ENCODE peak calls at places on chromosomes 3 and 15, in six cellular contexts. A is GM23248, Y is mammary epithelial cell, U is DND-41, M is neural progenitor cell, Z is OCI-LY7. X is an unnamed sample. For H3K79me2, the result is how much of the 10 kb centered on the place peaks cover.

GRCh38 chr3:164477403-164477802 is 600.9 kb downstream of the SI start:
- DNase-seq in U (no peak), A (no peak), Z (no peak), M (no peak), Y (no peak), X (no peak)

GRCh38 chr3:125032683-125033082 is 23.1 kb downstream of the HEG1 start:
- DNase-seq in M (no peak), Y (no peak), A (no peak), Z (no peak), U (no peak), X (no peak)

GRCh38 chr3:122975924-122976293 is 51.7 kb downstream of the SEMA5B start:
- DNase-seq in A (no peak), M (no peak), Y (no peak), U (peak), Z (peak), X (no peak)

GRCh38 chr3:58021072-58021959 is 13.1 kb downstream of the FLNB start:
- DNase-seq in A (no peak), Z (no peak), Y (peak), M (no peak), U (no peak), X (no peak)

GRCh38 chr15:48414015-48414414 is 82.8 kb downstream of the DUT start:
- DNase-seq in Y (no peak), Z (no peak), A (peak), M (no peak), U (no peak), X (no peak)

GRCh38 chr3:126180477-126181397 is at the start of gene ALDH1L1:
- DNase-seq in M (peak), Z (no peak), A (peak), Y (peak), U (no peak), X (no peak)

GRCh38 chr15:89512631-89513030 is 16.2 kb upstream of the RHCG start:
- DNase-seq in A (no peak), Y (no peak), M (no peak), U (no peak), Z (no peak), X (no peak)

GRCh38 chr3:156721687-156722086 is 47.3 kb downstream of the TIPARP start:
- DNase-seq in A (no peak), Y (no peak), Z (no peak), M (no peak), U (no peak), X (no peak)

GRCh38 chr3:109852283-109852682 is 514.9 kb upstream of the DPPA4 start:
- DNase-seq in Y (no peak), U (no peak), A (no peak), M (no peak), Z (no peak), X (peak)

GRCh38 chr3:134796313-134797079 is 1.4 kb downstream of the EPHB1 start:
- DNase-seq in U (no peak), A (peak), Y (peak), M (peak), Z (no peak), X (no peak)

GRCh38 chr3:192042116-192042515 is 581.2 kb downstream of the PYDC2 start:
- DNase-seq in U (no peak), A (no peak), Y (no peak), M (no peak), Z (peak), X (peak)

GRCh38 chr3:188727052-188727451 is 444.7 kb upstream of the TPRG1 start:
- DNase-seq in Y (no peak), A (no peak), U (no peak), Z (no peak), M (no peak), X (no peak)

GRCh38 chr3:86774082-86774691 is 216.8 kb downstream of the VGLL3 start:
- DNase-seq in Z (peak), M (peak), A (peak), Y (peak), U (no peak), X (peak)

GRCh38 chr3:115785782-115786181 is 162.5 kb downstream of the GAP43 start:
- DNase-seq in A (peak), U (no peak), Y (no peak), M (no peak), Z (no peak), X (no peak)

GRCh38 chr3:115790759-115791158 is 167.4 kb downstream of the GAP43 start:
- DNase-seq in Y (peak), A (peak), Z (no peak), U (no peak), M (no peak), X (no peak)

GRCh38 chr3:115789480-115789879 is 166.2 kb downstream of the GAP43 start:
- DNase-seq in M (no peak), Z (no peak), Y (no peak), U (no peak), A (no peak), X (no peak)

GRCh38 chr3:115787818-115788217 is 164.5 kb downstream of the GAP43 start:
- DNase-seq in M (no peak), Z (no peak), U (no peak), A (no peak), Y (no peak), X (no peak)

GRCh38 chr3:115788921-115789470 is 165.7 kb downstream of the GAP43 start:
- DNase-seq in Y (peak), A (peak), Z (no peak), U (no peak), M (no peak), X (no peak)
- H2AFZ ChIP-seq in Y (peak), A (no peak), Z (no peak), U (no peak), M (no peak), X (no peak)

DNA sequence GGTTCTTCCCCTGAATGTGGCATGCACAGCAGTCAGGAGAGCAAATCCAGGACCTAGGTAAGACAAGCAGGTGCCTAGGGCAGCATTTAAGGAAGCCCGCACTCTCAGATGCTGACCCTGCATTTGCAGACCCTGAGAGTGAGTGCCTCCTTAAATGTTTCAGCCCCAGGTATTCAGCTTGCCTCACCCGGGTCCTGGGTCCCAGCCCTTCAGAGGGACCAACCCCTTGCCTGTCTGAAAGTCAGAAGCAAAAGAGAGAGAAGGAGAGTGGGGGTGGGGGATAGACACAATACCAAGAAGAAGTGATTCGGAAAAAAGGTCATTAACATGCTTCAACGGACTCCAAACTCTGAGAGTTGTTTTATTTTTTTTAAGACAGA is 75.0 kb downstream of the MEGF11 start:
- DNase-seq in A (no peak), U (no peak), Z (peak), M (no peak), Y (no peak), X (no peak)
- H3K4me2 ChIP-seq in A (no peak), U (no peak), Z (peak), M (peak), Y (no peak), X (no peak)

GRCh38 chr3:142117052-142117451 is 32.3 kb downstream of the TFDP2 start:
- DNase-seq in U (no peak), Y (peak), M (no peak), Z (no peak), A (no peak), X (peak)
- H3K79me2 ChIP-seq in U (half or more), Y (under half), M (under half), Z (half or more), A (under half), X (under half)

DNA sequence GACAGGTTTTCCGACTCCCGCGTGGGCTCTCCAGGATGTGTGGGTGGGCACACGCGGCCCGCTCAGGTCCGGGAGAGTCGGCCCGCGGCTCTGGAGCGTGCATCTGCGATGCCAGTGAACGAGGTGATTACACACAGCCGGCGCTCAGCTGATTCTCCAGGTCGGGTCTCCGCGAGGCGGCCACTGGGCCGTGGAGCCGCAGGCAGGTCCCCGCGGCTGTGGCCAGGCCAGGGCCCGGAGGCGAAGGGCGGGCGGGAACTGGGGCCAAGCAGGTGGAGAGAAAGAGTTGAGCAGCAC is 13.2 kb downstream of the PAK6 start:
- DNase-seq in M (no peak), Z (no peak), Y (no peak), A (no peak), U (no peak), X (no peak)
- H2AFZ ChIP-seq in M (peak), Z (no peak), Y (no peak), A (no peak), U (no peak), X (peak)

GRCh38 chr3:146154316-146154715 is 6.7 kb downstream of the PLOD2 start:
- DNase-seq in U (no peak), M (no peak), Y (no peak), A (no peak), Z (no peak), X (no peak)
- H3K4me2 ChIP-seq in U (no peak), M (no peak), Y (no peak), A (no peak), Z (no peak), X (no peak)

GRCh38 chr15:66424963-66425612 is 38.4 kb downstream of the MAP2K1 start:
- DNase-seq in A (no peak), Z (no peak), U (no peak), Y (no peak), M (no peak), X (no peak)

GRCh38 chr15:66422347-66422746 is 35.6 kb downstream of the MAP2K1 start:
- DNase-seq in A (no peak), Y (no peak), M (no peak), Z (no peak), U (no peak), X (no peak)

GRCh38 chr15:66429117-66429516 is 42.4 kb downstream of the MAP2K1 start:
- DNase-seq in M (no peak), Z (no peak), Y (no peak), A (no peak), U (no peak), X (no peak)

GRCh38 chr15:66423149-66423548 is 36.4 kb downstream of the MAP2K1 start:
- DNase-seq in A (no peak), M (no peak), Z (no peak), U (no peak), Y (no peak), X (no peak)

DNA sequence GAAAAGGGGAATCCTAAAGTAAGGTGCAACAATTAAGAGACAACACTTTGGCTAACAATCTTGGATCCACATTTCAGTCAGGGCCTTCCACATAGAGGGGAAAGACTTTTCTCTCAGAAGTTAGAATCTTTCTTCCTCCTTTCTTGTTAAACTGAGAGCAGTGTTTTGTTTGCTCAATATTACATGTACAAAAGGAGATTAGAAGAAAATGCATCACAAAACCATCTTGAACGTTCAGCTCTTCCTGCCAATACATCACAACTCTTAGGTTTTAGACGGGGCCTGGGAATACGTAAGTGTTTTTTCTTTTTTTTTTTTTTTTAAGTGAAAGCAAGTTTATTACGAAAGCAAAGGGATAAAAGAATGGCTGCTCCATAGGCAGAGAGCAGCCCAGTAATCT is 39.1 kb downstream of the MAP2K1 start:
- DNase-seq in Y (no peak), A (no peak), M (no peak), Z (no peak), U (no peak), X (no peak)
- H3K79me2 ChIP-seq in Y (half or more), A (half or more), M (half or more), Z (half or more), U (half or more), X (half or more)

DNA sequence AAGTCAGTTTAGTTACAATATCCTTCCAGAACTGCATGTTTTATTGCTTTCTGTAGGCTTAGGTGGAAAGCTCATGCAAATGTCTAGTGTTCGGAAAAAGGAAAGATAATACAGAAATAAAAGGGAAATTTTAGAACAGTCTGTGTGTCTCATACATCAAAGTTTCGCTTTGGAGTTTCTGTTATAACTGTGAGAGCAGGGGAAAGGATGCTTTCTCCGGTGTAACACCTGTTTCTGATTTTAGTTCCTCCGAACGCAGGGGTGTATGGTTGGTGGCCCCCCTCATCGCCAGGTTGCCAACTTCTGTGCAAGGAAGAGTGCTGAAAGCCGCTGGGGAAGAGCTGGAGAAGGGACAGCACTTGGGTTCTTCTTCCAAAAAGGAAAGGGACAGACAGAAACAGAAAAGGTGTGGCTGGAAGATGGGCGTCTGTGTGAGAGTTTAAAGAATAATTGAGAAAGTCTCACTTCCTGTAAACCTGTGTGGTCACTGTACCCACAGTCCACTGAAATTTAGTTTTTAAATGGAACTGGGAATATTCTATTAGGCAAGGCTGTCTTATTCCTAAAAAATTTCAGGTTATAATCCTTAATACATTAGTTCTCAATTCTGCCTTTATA is 6.7 kb downstream of the P2RY12 start:
- DNase-seq in Y (no peak), A (no peak), U (no peak), Z (no peak), M (no peak), X (peak)
- H2AFZ ChIP-seq in Y (no peak), A (no peak), U (no peak), Z (no peak), M (no peak), X (no peak)

GRCh38 chr15:75361361-75361988 is 6.9 kb downstream of the MAN2C1 start:
- DNase-seq in U (no peak), Z (no peak), A (no peak), Y (no peak), M (no peak), X (no peak)

GRCh38 chr15:75360856-75361255 is 7.6 kb downstream of the MAN2C1 start:
- DNase-seq in U (no peak), M (no peak), Z (no peak), Y (no peak), A (no peak), X (no peak)

GRCh38 chr15:75362642-75363249 is 5.7 kb downstream of the MAN2C1 start:
- DNase-seq in M (no peak), A (no peak), U (no peak), Y (no peak), Z (no peak), X (no peak)

GRCh38 chr15:75363786-75364185 is 4.6 kb downstream of the MAN2C1 start:
- DNase-seq in U (no peak), Y (no peak), A (no peak), Z (no peak), M (no peak), X (no peak)

GRCh38 chr15:75361989-75362641 is 6.3 kb downstream of the MAN2C1 start:
- DNase-seq in A (no peak), U (no peak), Y (no peak), M (no peak), Z (no peak), X (no peak)
- H3K4me2 ChIP-seq in A (no peak), U (no peak), Y (no peak), M (no peak), Z (no peak), X (no peak)

DNA sequence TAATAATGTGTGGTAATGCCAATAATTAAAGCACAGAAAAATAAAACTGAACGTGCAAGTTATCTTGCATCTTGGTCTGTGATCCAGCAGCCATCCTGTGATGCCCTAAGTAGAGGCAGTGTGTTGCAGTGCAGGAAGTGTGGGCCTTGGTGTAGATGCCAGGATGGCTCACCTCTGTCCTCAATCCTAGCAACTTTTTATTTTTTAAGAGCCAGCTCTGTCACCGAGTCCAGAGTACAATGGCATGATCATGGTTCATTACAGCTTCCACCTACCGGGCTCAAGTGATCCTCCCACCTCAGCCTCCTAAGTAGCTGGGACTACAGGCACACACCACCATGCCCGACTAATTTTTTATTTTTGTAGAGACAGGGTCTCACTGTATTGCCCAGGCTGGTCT is 7.6 kb downstream of the BAHD1 start:
- DNase-seq in Z (no peak), Y (no peak), U (no peak), A (no peak), M (no peak), X (no peak)
- H3K79me2 ChIP-seq in Z (under half), Y (half or more), U (half or more), A (half or more), M (half or more), X (half or more)

DNA sequence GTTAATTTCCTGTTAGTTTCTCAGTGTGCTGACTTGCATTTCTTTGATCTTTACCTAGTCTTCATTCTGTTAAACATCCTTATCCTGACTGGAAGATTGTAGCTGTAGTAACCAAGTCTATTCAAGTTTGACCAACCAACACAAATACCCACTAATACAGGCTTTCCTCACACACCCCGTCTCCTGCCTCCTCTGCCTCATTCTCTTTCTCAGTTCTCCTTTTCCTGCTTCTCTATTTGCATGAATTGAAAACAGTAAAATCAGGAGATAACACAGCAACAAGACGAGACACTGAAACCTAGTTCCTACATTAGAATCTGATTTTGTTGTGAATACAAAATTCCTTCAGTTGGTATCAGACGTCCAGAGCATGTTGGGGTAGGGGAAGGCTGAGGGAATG is 116.9 kb upstream of the ARPP21 start:
- DNase-seq in A (no peak), Y (no peak), M (no peak), Z (peak), U (no peak), X (no peak)
- H2AFZ ChIP-seq in A (no peak), Y (no peak), M (peak), Z (peak), U (peak), X (no peak)

X was measured in MM.1S.